ENCODE peak calls at places on chromosomes 16 and 17, in six cellular contexts. T, N, E, R, Y and C are unnamed samples.

GRCh38 chr16:59543641-59544040 is 809.5 kb upstream of the GOT2 start:
- DNase-seq in T (no peak), N (no peak), E (peak; percentile 75), R (no peak), Y (peak; percentile 78), C (no peak)

GRCh38 chr16:48247311-48247710 is at the start of gene ABCC11:
- DNase-seq in T (no peak), N (no peak), E (no peak), R (no peak), Y (no peak), C (no peak)

GRCh38 chr16:71201556-71201955 is 29.0 kb downstream of the HYDIN start:
- DNase-seq in T (no peak), N (no peak), E (no peak), R (no peak), Y (no peak), C (no peak)

GRCh38 chr17:21539146-21539545 is 153.2 kb upstream of the KCNJ18 start:
- DNase-seq in T (no peak), N (no peak), E (no peak), R (no peak), Y (peak; percentile 27), C (no peak)

GRCh38 chr16:3652373-3653037 is 2.0 kb upstream of the DNASE1 start:
- DNase-seq in T (no peak), N (peak; percentile 73), E (no peak), R (no peak), Y (no peak), C (no peak)

GRCh38 chr17:36890398-36891190 is 46.7 kb upstream of the LHX1 start:
- DNase-seq in T (no peak), N (no peak), E (no peak), R (no peak), Y (no peak), C (no peak)

GRCh38 chr16:85134076-85134793 is 22.0 kb upstream of the CIBAR2 start:
- DNase-seq in T (no peak), N (no peak), E (no peak), R (no peak), Y (no peak), C (no peak)

GRCh38 chr16:55349867-55350266 is 25.9 kb downstream of the IRX6 start:
- DNase-seq in T (no peak), N (no peak), E (no peak), R (no peak), Y (no peak), C (no peak)

GRCh38 chr16:3020247-3020603 is at the start of gene TNFRSF12A:
- DNase-seq in T (peak; percentile 56), N (peak; percentile 89), E (peak; percentile 68), R (peak; percentile 91), Y (peak; percentile 68), C (peak; percentile 59)

GRCh38 chr17:36524428-36524876 is 10.2 kb downstream of the MYO19 start:
- DNase-seq in T (no peak), N (peak; percentile 59), E (no peak), R (no peak), Y (peak; percentile 41), C (no peak)

GRCh38 chr17:57739402-57740224 is 5.5 kb downstream of the CCDC182 start:
- DNase-seq in T (no peak), N (no peak), E (peak; percentile 31), R (peak; percentile 82), Y (no peak), C (no peak)

GRCh38 chr16:7352114-7352513 is 19.5 kb downstream of the RBFOX1 start:
- DNase-seq in T (no peak), N (no peak), E (no peak), R (no peak), Y (no peak), C (no peak)

GRCh38 chr16:3282103-3282746 is 1.1 kb upstream of the ZNF263 start:
- DNase-seq in T (no peak), N (no peak), E (no peak), R (peak; percentile 90), Y (peak; percentile 69), C (peak; percentile 43)

GRCh38 chr16:67761924-67762323 is 42.8 kb upstream of the GFOD2 start:
- DNase-seq in T (no peak), N (no peak), E (no peak), R (no peak), Y (no peak), C (no peak)

GRCh38 chr17:74210191-74211140 is 2.9 kb upstream of the TTYH2 start:
- DNase-seq in T (peak; percentile 77), N (peak; percentile 90), E (peak; percentile 75), R (peak; percentile 94), Y (peak; percentile 58), C (peak; percentile 57)

GRCh38 chr16:8173111-8173644 is 417.1 kb downstream of the TMEM114 start:
- DNase-seq in T (no peak), N (no peak), E (peak; percentile 58), R (peak; percentile 92), Y (peak; percentile 28), C (peak; percentile 69)

GRCh38 chr17:34579017-34579946 is at the start of gene TMEM132E:
- DNase-seq in T (no peak), N (no peak), E (peak; percentile 12), R (peak; percentile 87), Y (peak; percentile 2), C (peak; percentile 56)

GRCh38 chr17:78995761-78996451 is 13.7 kb downstream of the CANT1 start:
- DNase-seq in T (no peak), N (no peak), E (no peak), R (peak; percentile 24), Y (no peak), C (no peak)

GRCh38 chr17:29449865-29450671 is 59.9 kb downstream of the TAOK1 start:
- DNase-seq in T (no peak), N (no peak), E (no peak), R (no peak), Y (no peak), C (no peak)

GRCh38 chr17:65527857-65528591 is 33.4 kb downstream of the AXIN2 start:
- DNase-seq in T (no peak), N (no peak), E (no peak), R (peak; percentile 59), Y (no peak), C (no peak)

GRCh38 chr16:20344630-20345029 is 7.9 kb downstream of the UMOD start:
- DNase-seq in T (no peak), N (no peak), E (no peak), R (no peak), Y (no peak), C (no peak)

GRCh38 chr16:12062343-12063003 is 85.9 kb downstream of the SNX29 start:
- DNase-seq in T (no peak), N (no peak), E (peak; percentile 81), R (no peak), Y (peak; percentile 72), C (no peak)

GRCh38 chr16:66510711-66511614 is 39.0 kb downstream of the TK2 start:
- DNase-seq in T (no peak), N (no peak), E (no peak), R (no peak), Y (no peak), C (no peak)

GRCh38 chr16:49574826-49575225 is 201.2 kb downstream of the C16orf78 start:
- DNase-seq in T (no peak), N (no peak), E (no peak), R (no peak), Y (no peak), C (no peak)

GRCh38 chr16:88634141-88634993 is 4.0 kb upstream of the IL17C start:
- DNase-seq in T (peak; percentile 33), N (no peak), E (peak; percentile 56), R (peak; percentile 92), Y (peak; percentile 23), C (no peak)

GRCh38 chr16:88636488-88637265 is 1.7 kb upstream of the IL17C start:
- DNase-seq in T (no peak), N (no peak), E (no peak), R (no peak), Y (peak; percentile 6), C (no peak)

GRCh38 chr16:88635671-88636070 is 2.7 kb upstream of the IL17C start:
- DNase-seq in T (no peak), N (no peak), E (no peak), R (no peak), Y (no peak), C (no peak)

GRCh38 chr16:88633684-88634140 is 4.7 kb upstream of the IL17C start:
- DNase-seq in T (peak; percentile 35), N (no peak), E (peak; percentile 44), R (peak; percentile 90), Y (peak; percentile 13), C (no peak)

DNA sequence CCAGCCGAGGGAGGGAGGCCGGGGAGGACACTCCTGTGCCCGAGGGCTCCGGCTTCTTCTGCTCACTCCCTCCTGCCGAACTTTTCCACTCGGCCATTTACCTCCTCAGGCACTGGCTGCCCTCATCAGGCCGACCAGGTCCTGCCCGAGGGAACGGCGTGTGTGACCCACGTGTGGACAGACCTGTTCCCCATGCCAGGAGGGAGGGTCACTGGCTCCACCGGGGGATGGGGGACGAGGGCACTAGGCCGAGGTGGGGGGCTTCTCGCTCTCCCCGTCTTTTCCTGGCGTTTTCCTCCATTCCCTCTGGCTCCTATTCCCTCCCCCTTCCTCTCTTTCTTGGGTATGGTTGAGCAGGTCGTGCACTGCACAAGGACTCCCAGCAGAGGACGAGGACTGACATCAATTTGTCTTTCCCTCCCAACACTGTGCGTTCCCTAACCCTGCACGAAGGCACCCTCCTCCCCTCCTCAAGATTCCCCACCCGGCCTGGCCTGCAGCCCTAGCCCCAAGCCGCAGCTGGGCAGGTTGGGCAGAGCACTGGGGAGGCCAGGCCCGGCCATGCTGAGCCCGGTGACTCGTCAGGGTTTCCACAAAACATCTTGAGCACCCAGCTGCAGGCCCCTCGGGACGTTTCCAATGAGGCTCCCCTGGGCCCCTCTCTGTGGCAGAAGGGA is 3.2 kb upstream of the IL17C start:
- DNase-seq in T (no peak), N (no peak), E (no peak), R (no peak), Y (peak; percentile 22), C (no peak)
- TF ChIP-seq CTCF in T (no peak), N (no peak), E (no peak), R (no peak), Y (no peak), C (no peak)

GRCh38 chr17:44968225-44969143 is at the start of gene C1QL1:
- DNase-seq in T (peak; percentile 64), N (peak; percentile 96), E (peak; percentile 92), R (peak; percentile 99), Y (peak; percentile 81), C (peak; percentile 90)
- TF ChIP-seq CTCF in T (peak; percentile 28), N (peak; percentile 22), E (peak; percentile 30), R (peak; percentile 77), Y (no peak), C (peak; percentile 58)

GRCh38 chr17:68351395-68351794 is 60.1 kb downstream of the ARSG start:
- DNase-seq in T (no peak), N (no peak), E (peak; percentile 52), R (no peak), Y (no peak), C (no peak)
- TF ChIP-seq CTCF in T (no peak), N (no peak), E (peak; percentile 40), R (no peak), Y (no peak), C (no peak)

GRCh38 chr17:4958102-4958501 is 7.2 kb downstream of the ENO3 start:
- DNase-seq in T (no peak), N (no peak), E (no peak), R (no peak), Y (no peak), C (no peak)

GRCh38 chr17:4953461-4953961 is 2.6 kb downstream of the ENO3 start:
- DNase-seq in T (no peak), N (no peak), E (peak; percentile 62), R (no peak), Y (peak; percentile 76), C (no peak)

GRCh38 chr17:4959261-4959965 is 8.2 kb downstream of the SPAG7 start:
- DNase-seq in T (no peak), N (no peak), E (no peak), R (peak; percentile 63), Y (no peak), C (no peak)

GRCh38 chr17:4955091-4955490 is 4.2 kb downstream of the ENO3 start:
- DNase-seq in T (no peak), N (no peak), E (no peak), R (no peak), Y (no peak), C (no peak)

GRCh38 chr17:4956493-4957061 is 5.7 kb downstream of the ENO3 start:
- DNase-seq in T (no peak), N (no peak), E (no peak), R (peak; percentile 93), Y (no peak), C (no peak)
- TF ChIP-seq CTCF in T (peak; percentile 20), N (no peak), E (peak; percentile 45), R (peak; percentile 75), Y (peak; percentile 10), C (peak; percentile 31)